ENCODE peak calls at places on chromosomes 6 and 20, in six cellular contexts. E is mammary epithelial cell, U is mesendoderm, K is GM23248, D is H9, A is K562. F is an unnamed sample. For H3K4me1 and H3K27me3, the result is how much of the 10 kb centered on the place peaks cover.

GRCh38 chr6:130447374-130447773 is 81.6 kb downstream of the TMEM200A start:
- DNase-seq in E (peak), U (no peak), K (peak), D (no peak), A (no peak), F (no peak)

GRCh38 chr20:58604410-58604881 is 46.6 kb upstream of the STX16 start:
- DNase-seq in E (no peak), U (no peak), K (no peak), D (no peak), A (no peak), F (no peak)

GRCh38 chr6:151242420-151242841 is 2.7 kb downstream of the AKAP12 start:
- DNase-seq in E (no peak), U (peak), K (no peak), D (no peak), A (no peak), F (peak)

GRCh38 chr20:40948352-40949267 is 80.0 kb upstream of the TOP1 start:
- DNase-seq in E (peak), U (peak), K (no peak), D (no peak), A (no peak), F (no peak)

GRCh38 chr6:12266571-12266970 is 23.6 kb upstream of the EDN1 start:
- DNase-seq in E (peak), U (no peak), K (peak), D (no peak), A (no peak), F (no peak)

GRCh38 chr6:113690255-113690956 is 166.7 kb upstream of the MARCKS start:
- DNase-seq in E (peak), U (no peak), K (peak), D (no peak), A (no peak), F (no peak)

GRCh38 chr6:21587182-21587924 is 6.2 kb upstream of the SOX4 start:
- DNase-seq in E (peak), U (peak), K (peak), D (peak), A (no peak), F (peak)

GRCh38 chr6:93829009-93829408 is 409.6 kb upstream of the EPHA7 start:
- DNase-seq in E (no peak), U (peak), K (no peak), D (no peak), A (no peak), F (no peak)

GRCh38 chr20:12199703-12200102 is 282.0 kb downstream of the BTBD3 start:
- DNase-seq in E (no peak), U (peak), K (no peak), D (no peak), A (no peak), F (no peak)

GRCh38 chr20:23631226-23631822 is 6.4 kb downstream of the CST3 start:
- DNase-seq in E (no peak), U (no peak), K (no peak), D (no peak), A (no peak), F (no peak)

DNA sequence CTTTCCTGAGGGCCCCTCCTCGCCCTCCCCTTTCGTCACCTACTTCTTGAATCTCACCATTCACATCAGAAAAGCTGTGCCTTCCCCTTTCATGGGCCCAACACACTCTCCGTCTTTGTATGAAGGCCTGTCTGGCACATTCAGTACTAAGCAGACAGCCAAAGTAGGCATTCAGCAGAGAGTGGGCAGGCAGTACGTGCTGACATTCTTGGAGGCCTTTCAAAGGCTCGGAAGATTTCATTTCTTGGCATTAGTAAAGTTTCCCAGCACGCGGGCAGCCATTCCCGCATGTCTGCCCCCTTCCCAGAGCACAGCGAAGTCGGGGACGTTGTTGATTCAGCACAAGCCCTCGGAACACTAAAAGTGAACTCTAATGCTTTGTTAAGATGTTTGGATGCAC is 18.0 kb downstream of the NEDD9 start:
- DNase-seq in E (no peak), U (no peak), K (no peak), D (no peak), A (no peak), F (no peak)
- H3K4me1 ChIP-seq in E (under half), U (under half), K (under half), D (under half), A (under half), F (under half)

GRCh38 chr20:30284533-30284932 is 972.9 kb upstream of the DEFB115 start:
- DNase-seq in E (no peak), U (no peak), K (no peak), D (no peak), A (no peak), F (no peak)
- H3K4me2 ChIP-seq in E (peak), U (no peak), K (peak), D (no peak), A (peak), F (no peak)

GRCh38 chr20:22511943-22512910 is 72.1 kb downstream of the FOXA2 start:
- DNase-seq in E (no peak), U (no peak), K (no peak), D (peak), A (peak), F (peak)
- H3K27me3 ChIP-seq in E (under half), U (under half), K (under half), D (under half), A (under half), F (under half)

GRCh38 chr20:4441871-4442270 is 279.8 kb upstream of the PRND start:
- DNase-seq in E (no peak), U (no peak), K (no peak), D (no peak), A (no peak), F (no peak)
- H3K4me1 ChIP-seq in E (under half), U (under half), K (under half), D (under half), A (under half), F (under half)

GRCh38 chr6:111824608-111825337 is 48.5 kb downstream of the FYN start:
- DNase-seq in E (no peak), U (no peak), K (no peak), D (no peak), A (no peak), F (no peak)
- H3K4me2 ChIP-seq in E (no peak), U (no peak), K (peak), D (no peak), A (no peak), F (no peak)

GRCh38 chr20:64058536-64058935 is 4.5 kb upstream of the TCEA2 start:
- DNase-seq in E (no peak), U (no peak), K (no peak), D (no peak), A (no peak), F (no peak)
- H3K27me3 ChIP-seq in E (under half), U (under half), K (under half), D (under half), A (under half), F (under half)

DNA sequence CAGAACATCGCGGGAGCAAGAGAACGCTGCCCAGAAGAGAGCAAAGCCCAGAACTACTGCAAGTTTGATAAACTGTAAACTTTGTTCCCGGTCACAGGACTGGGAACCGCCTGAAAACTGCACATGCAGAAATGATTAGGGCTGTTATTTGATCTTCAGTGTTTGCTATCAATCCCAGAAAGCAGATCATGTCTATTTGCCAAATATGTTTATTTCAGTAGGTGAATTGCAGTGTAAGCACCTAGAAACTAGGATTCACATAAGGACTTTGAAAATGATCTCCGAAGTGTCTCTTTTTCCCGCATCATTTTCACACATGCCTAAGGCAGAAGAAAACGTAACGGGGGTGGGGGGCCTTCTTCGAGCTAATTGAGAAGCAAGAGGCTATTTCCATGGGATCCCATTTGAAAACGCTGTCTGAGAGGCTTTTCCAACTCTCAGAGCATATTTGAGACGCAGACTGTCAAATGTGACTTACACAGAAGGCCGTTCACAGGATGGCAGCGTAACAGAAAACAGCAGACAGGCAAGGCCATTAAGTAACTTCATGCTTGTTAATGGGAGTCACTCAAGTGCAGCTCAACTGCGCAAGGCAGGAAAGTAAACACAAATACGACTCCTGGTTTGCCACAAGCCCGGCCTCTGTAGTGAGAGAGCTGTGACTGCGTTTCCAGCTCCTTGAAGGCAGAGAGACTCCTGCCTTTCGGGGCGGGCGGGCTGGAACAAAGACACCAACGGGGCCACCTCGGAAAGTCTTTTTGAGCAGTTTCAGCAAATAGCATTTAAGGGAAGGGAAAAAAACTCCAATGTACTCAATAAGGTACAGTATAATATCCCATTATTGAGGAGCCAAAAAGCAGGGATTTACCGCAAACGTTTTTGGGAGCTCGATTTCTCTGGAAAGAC is 144.7 kb upstream of the ZNF217 start:
- DNase-seq in E (peak), U (peak), K (peak), D (peak), A (peak), F (peak)
- H3K4me1 ChIP-seq in E (under half), U (under half), K (half or more), D (under half), A (under half), F (half or more)

GRCh38 chr6:166201878-166202277 is 34.2 kb upstream of the TBXT start:
- DNase-seq in E (no peak), U (no peak), K (no peak), D (no peak), A (no peak), F (no peak)
- H3K4me2 ChIP-seq in E (no peak), U (no peak), K (no peak), D (no peak), A (no peak), F (no peak)

GRCh38 chr6:75206338-75207210 is 721 bp upstream of the COL12A1 start:
- DNase-seq in E (no peak), U (peak), K (peak), D (no peak), A (no peak), F (peak)
- H3K27me3 ChIP-seq in E (under half), U (under half), K (under half), D (half or more), A (under half), F (half or more)

GRCh38 chr20:1326031-1326930 is 2.7 kb downstream of the SDCBP2 start:
- DNase-seq in E (no peak), U (no peak), K (peak), D (peak), A (no peak), F (no peak)

GRCh38 chr20:1330075-1330830 is 1.3 kb upstream of the SDCBP2 start:
- DNase-seq in E (no peak), U (no peak), K (peak), D (no peak), A (no peak), F (no peak)

GRCh38 chr20:1327241-1327653 is 1.7 kb downstream of the SDCBP2 start:
- DNase-seq in E (no peak), U (no peak), K (peak), D (peak), A (no peak), F (no peak)

GRCh38 chr20:1328680-1329330 is at the start of gene SDCBP2:
- DNase-seq in E (peak), U (no peak), K (no peak), D (peak), A (no peak), F (no peak)

DNA sequence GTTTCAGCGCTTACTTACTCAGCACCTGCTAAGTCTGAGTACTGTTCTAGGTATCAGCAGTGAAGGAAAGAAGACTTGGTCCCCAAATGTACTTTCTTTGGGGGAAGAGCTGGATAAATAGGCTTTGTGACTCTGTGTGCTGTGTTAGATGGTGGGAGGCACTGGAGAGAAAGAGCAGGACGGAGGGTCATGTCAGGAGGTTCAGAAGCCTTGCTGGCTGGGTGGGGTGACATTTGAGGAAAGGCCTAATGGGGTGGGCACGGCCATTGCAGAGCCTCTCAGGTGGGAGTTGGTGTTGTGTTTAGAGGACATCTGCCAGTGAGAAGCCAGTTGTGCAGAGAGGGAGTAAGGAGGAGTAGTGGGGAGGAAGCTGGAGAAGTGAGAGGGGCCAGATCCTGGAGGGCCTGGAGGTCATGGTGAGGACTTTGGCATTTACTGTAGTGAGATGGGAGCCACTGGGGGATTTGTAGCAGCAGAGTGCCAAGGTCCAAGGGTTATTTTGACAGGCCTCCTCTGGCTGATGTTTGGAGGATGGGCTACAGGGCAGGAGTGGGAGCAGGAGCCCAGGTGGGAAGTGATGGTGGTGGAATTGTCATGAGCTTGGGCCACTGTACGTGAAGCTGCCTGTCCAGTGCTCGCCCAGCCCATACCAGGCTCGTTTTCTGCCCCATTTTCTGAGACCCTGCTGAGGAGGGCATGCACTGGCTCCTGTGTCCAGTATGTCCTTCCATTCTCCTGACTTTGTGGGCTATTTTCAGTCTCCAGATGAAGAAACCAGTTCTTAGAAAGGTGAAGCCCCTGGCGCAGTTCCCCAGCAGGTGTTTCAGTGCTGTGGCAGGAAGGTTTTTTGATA is 886 bp downstream of the SDCBP2 start:
- DNase-seq in E (no peak), U (no peak), K (no peak), D (peak), A (no peak), F (no peak)
- H3K4me1 ChIP-seq in E (half or more), U (under half), K (half or more), D (under half), A (under half), F (under half)